ENCODE peak calls at places on chromosomes 12 and 14, in five cellular contexts. One of them, this sample, is unnamed.

GRCh38 chr12:123492290-123492689 is 34.4 kb downstream of the SNRNP35 start:
- DNase-seq in ACHN: no peak
- DNase-seq in body of pancreas: no peak
- DNase-seq in stimulated activated CD4-positive, alpha-beta T cell treated with anti-CD3 and anti-CD28 coated beads, Interleukin-1b, Interleukin-23, amount 100 ng/mL, for 1 hour: no peak
- DNase-seq in CD8-positive, alpha-beta memory T cell: no peak
- DNase-seq in this sample: no peak

GRCh38 chr12:64039285-64039871 is 182.7 kb downstream of the KICS2 start:
- DNase-seq in ACHN: peak; percentile 12
- DNase-seq in CD8-positive, alpha-beta memory T cell: no peak
- DNase-seq in stimulated activated CD4-positive, alpha-beta T cell treated with anti-CD3 and anti-CD28 coated beads, Interleukin-1b, Interleukin-23, amount 100 ng/mL, for 1 hour: no peak
- DNase-seq in body of pancreas: peak; percentile 78
- DNase-seq in this sample: peak; percentile 65

GRCh38 chr12:25976289-25976688 is 17.8 kb downstream of the RASSF8 start:
- DNase-seq in CD8-positive, alpha-beta memory T cell: no peak
- DNase-seq in stimulated activated CD4-positive, alpha-beta T cell treated with anti-CD3 and anti-CD28 coated beads, Interleukin-1b, Interleukin-23, amount 100 ng/mL, for 1 hour: no peak
- DNase-seq in body of pancreas: no peak
- DNase-seq in ACHN: peak; percentile 97
- DNase-seq in this sample: no peak

GRCh38 chr14:24456980-24457379 is 14.4 kb upstream of the SDR39U1 start:
- DNase-seq in body of pancreas: no peak
- DNase-seq in stimulated activated CD4-positive, alpha-beta T cell treated with anti-CD3 and anti-CD28 coated beads, Interleukin-1b, Interleukin-23, amount 100 ng/mL, for 1 hour: no peak
- DNase-seq in ACHN: no peak
- DNase-seq in CD8-positive, alpha-beta memory T cell: no peak
- DNase-seq in this sample: no peak

GRCh38 chr12:113197518-113198077 is 12.1 kb downstream of the RITA1 start:
- DNase-seq in body of pancreas: no peak
- DNase-seq in CD8-positive, alpha-beta memory T cell: no peak
- DNase-seq in stimulated activated CD4-positive, alpha-beta T cell treated with anti-CD3 and anti-CD28 coated beads, Interleukin-1b, Interleukin-23, amount 100 ng/mL, for 1 hour: no peak
- DNase-seq in ACHN: no peak
- DNase-seq in this sample: no peak

GRCh38 chr12:96368233-96368632 is 32.0 kb downstream of the CDK17 start:
- DNase-seq in ACHN: no peak
- DNase-seq in body of pancreas: peak; percentile 16
- DNase-seq in CD8-positive, alpha-beta memory T cell: no peak
- DNase-seq in stimulated activated CD4-positive, alpha-beta T cell treated with anti-CD3 and anti-CD28 coated beads, Interleukin-1b, Interleukin-23, amount 100 ng/mL, for 1 hour: no peak
- DNase-seq in this sample: peak; percentile 93

GRCh38 chr14:64758025-64758521 is 53.8 kb downstream of the PLEKHG3 start:
- DNase-seq in CD8-positive, alpha-beta memory T cell: peak; percentile 31
- DNase-seq in stimulated activated CD4-positive, alpha-beta T cell treated with anti-CD3 and anti-CD28 coated beads, Interleukin-1b, Interleukin-23, amount 100 ng/mL, for 1 hour: no peak
- DNase-seq in ACHN: no peak
- DNase-seq in body of pancreas: peak; percentile 64
- DNase-seq in this sample: no peak

GRCh38 chr12:121295123-121295745 is 1.3 kb downstream of the CAMKK2 start:
- DNase-seq in ACHN: no peak
- DNase-seq in CD8-positive, alpha-beta memory T cell: no peak
- DNase-seq in stimulated activated CD4-positive, alpha-beta T cell treated with anti-CD3 and anti-CD28 coated beads, Interleukin-1b, Interleukin-23, amount 100 ng/mL, for 1 hour: no peak
- DNase-seq in body of pancreas: no peak
- DNase-seq in this sample: no peak

GRCh38 chr14:94003397-94003796 is 6.3 kb downstream of the CCDC197 start:
- DNase-seq in CD8-positive, alpha-beta memory T cell: no peak
- DNase-seq in stimulated activated CD4-positive, alpha-beta T cell treated with anti-CD3 and anti-CD28 coated beads, Interleukin-1b, Interleukin-23, amount 100 ng/mL, for 1 hour: no peak
- DNase-seq in ACHN: no peak
- DNase-seq in body of pancreas: no peak
- DNase-seq in this sample: no peak

GRCh38 chr14:58864751-58865519 is 227.2 kb downstream of the DACT1 start:
- DNase-seq in body of pancreas: no peak
- DNase-seq in stimulated activated CD4-positive, alpha-beta T cell treated with anti-CD3 and anti-CD28 coated beads, Interleukin-1b, Interleukin-23, amount 100 ng/mL, for 1 hour: no peak
- DNase-seq in ACHN: no peak
- DNase-seq in CD8-positive, alpha-beta memory T cell: no peak
- DNase-seq in this sample: no peak

GRCh38 chr12:74119811-74120362 is 417.7 kb upstream of the ATXN7L3B start:
- DNase-seq in CD8-positive, alpha-beta memory T cell: no peak
- DNase-seq in ACHN: no peak
- DNase-seq in stimulated activated CD4-positive, alpha-beta T cell treated with anti-CD3 and anti-CD28 coated beads, Interleukin-1b, Interleukin-23, amount 100 ng/mL, for 1 hour: no peak
- DNase-seq in body of pancreas: no peak
- DNase-seq in this sample: no peak

GRCh38 chr12:47238665-47239064 is 158.9 kb upstream of the AMIGO2 start:
- DNase-seq in CD8-positive, alpha-beta memory T cell: no peak
- DNase-seq in stimulated activated CD4-positive, alpha-beta T cell treated with anti-CD3 and anti-CD28 coated beads, Interleukin-1b, Interleukin-23, amount 100 ng/mL, for 1 hour: no peak
- DNase-seq in body of pancreas: no peak
- DNase-seq in ACHN: no peak
- DNase-seq in this sample: no peak

GRCh38 chr14:66003082-66003740 is 483.0 kb upstream of the CCDC196 start:
- DNase-seq in body of pancreas: no peak
- DNase-seq in ACHN: no peak
- DNase-seq in stimulated activated CD4-positive, alpha-beta T cell treated with anti-CD3 and anti-CD28 coated beads, Interleukin-1b, Interleukin-23, amount 100 ng/mL, for 1 hour: no peak
- DNase-seq in CD8-positive, alpha-beta memory T cell: no peak
- DNase-seq in this sample: no peak

GRCh38 chr14:96501383-96501745 is 818 bp upstream of the PAPOLA start:
- DNase-seq in CD8-positive, alpha-beta memory T cell: no peak
- DNase-seq in body of pancreas: no peak
- DNase-seq in ACHN: no peak
- DNase-seq in stimulated activated CD4-positive, alpha-beta T cell treated with anti-CD3 and anti-CD28 coated beads, Interleukin-1b, Interleukin-23, amount 100 ng/mL, for 1 hour: no peak
- DNase-seq in this sample: no peak

GRCh38 chr14:26381405-26381804 is 216.4 kb downstream of the NOVA1 start:
- DNase-seq in ACHN: no peak
- DNase-seq in stimulated activated CD4-positive, alpha-beta T cell treated with anti-CD3 and anti-CD28 coated beads, Interleukin-1b, Interleukin-23, amount 100 ng/mL, for 1 hour: no peak
- DNase-seq in body of pancreas: no peak
- DNase-seq in CD8-positive, alpha-beta memory T cell: no peak
- DNase-seq in this sample: no peak

GRCh38 chr12:61554268-61555008 is 705.8 kb upstream of the USP15 start:
- DNase-seq in stimulated activated CD4-positive, alpha-beta T cell treated with anti-CD3 and anti-CD28 coated beads, Interleukin-1b, Interleukin-23, amount 100 ng/mL, for 1 hour: no peak
- DNase-seq in body of pancreas: no peak
- DNase-seq in CD8-positive, alpha-beta memory T cell: no peak
- DNase-seq in ACHN: no peak
- DNase-seq in this sample: no peak

GRCh38 chr12:21989819-21990412 is 48.7 kb upstream of the ABCC9 start:
- DNase-seq in stimulated activated CD4-positive, alpha-beta T cell treated with anti-CD3 and anti-CD28 coated beads, Interleukin-1b, Interleukin-23, amount 100 ng/mL, for 1 hour: no peak
- DNase-seq in CD8-positive, alpha-beta memory T cell: no peak
- DNase-seq in ACHN: peak; percentile 66
- DNase-seq in body of pancreas: no peak
- DNase-seq in this sample: peak; percentile 63

GRCh38 chr12:5809586-5809985 is 135.5 kb downstream of the ANO2 start:
- DNase-seq in stimulated activated CD4-positive, alpha-beta T cell treated with anti-CD3 and anti-CD28 coated beads, Interleukin-1b, Interleukin-23, amount 100 ng/mL, for 1 hour: no peak
- DNase-seq in ACHN: no peak
- DNase-seq in CD8-positive, alpha-beta memory T cell: no peak
- DNase-seq in body of pancreas: no peak
- DNase-seq in this sample: no peak

GRCh38 chr14:35222872-35223471 is 69.2 kb upstream of the PSMA6 start:
- DNase-seq in stimulated activated CD4-positive, alpha-beta T cell treated with anti-CD3 and anti-CD28 coated beads, Interleukin-1b, Interleukin-23, amount 100 ng/mL, for 1 hour: no peak
- DNase-seq in ACHN: no peak
- DNase-seq in body of pancreas: no peak
- DNase-seq in CD8-positive, alpha-beta memory T cell: peak; percentile 9
- DNase-seq in this sample: no peak

GRCh38 chr12:117151195-117152031 is 38.9 kb downstream of the FBXO21 start:
- DNase-seq in CD8-positive, alpha-beta memory T cell: no peak
- DNase-seq in ACHN: peak; percentile 59
- DNase-seq in body of pancreas: peak; percentile 65
- DNase-seq in stimulated activated CD4-positive, alpha-beta T cell treated with anti-CD3 and anti-CD28 coated beads, Interleukin-1b, Interleukin-23, amount 100 ng/mL, for 1 hour: no peak
- DNase-seq in this sample: peak; percentile 71

GRCh38 chr12:94134226-94134795 is 14.1 kb upstream of the PLXNC1 start:
- DNase-seq in ACHN: peak; percentile 76
- DNase-seq in stimulated activated CD4-positive, alpha-beta T cell treated with anti-CD3 and anti-CD28 coated beads, Interleukin-1b, Interleukin-23, amount 100 ng/mL, for 1 hour: no peak
- DNase-seq in body of pancreas: no peak
- DNase-seq in CD8-positive, alpha-beta memory T cell: peak; percentile 45
- DNase-seq in this sample: peak; percentile 72

GRCh38 chr12:126430921-126431320 is 1365.7 kb downstream of the AACS start:
- DNase-seq in ACHN: no peak
- DNase-seq in body of pancreas: no peak
- DNase-seq in CD8-positive, alpha-beta memory T cell: no peak
- DNase-seq in stimulated activated CD4-positive, alpha-beta T cell treated with anti-CD3 and anti-CD28 coated beads, Interleukin-1b, Interleukin-23, amount 100 ng/mL, for 1 hour: no peak
- DNase-seq in this sample: no peak

GRCh38 chr12:57454566-57455373 is at the start of gene INHBE:
- DNase-seq in CD8-positive, alpha-beta memory T cell: no peak
- DNase-seq in ACHN: no peak
- DNase-seq in body of pancreas: no peak
- DNase-seq in stimulated activated CD4-positive, alpha-beta T cell treated with anti-CD3 and anti-CD28 coated beads, Interleukin-1b, Interleukin-23, amount 100 ng/mL, for 1 hour: no peak
- DNase-seq in this sample: no peak

GRCh38 chr14:60094306-60094897 is 2.7 kb downstream of the PCNX4 start:
- DNase-seq in body of pancreas: no peak
- DNase-seq in stimulated activated CD4-positive, alpha-beta T cell treated with anti-CD3 and anti-CD28 coated beads, Interleukin-1b, Interleukin-23, amount 100 ng/mL, for 1 hour: no peak
- DNase-seq in CD8-positive, alpha-beta memory T cell: peak; percentile 5
- DNase-seq in ACHN: peak; percentile 81
- DNase-seq in this sample: peak; percentile 86

GRCh38 chr14:60195179-60195810 is 30.1 kb upstream of the DHRS7 start:
- DNase-seq in stimulated activated CD4-positive, alpha-beta T cell treated with anti-CD3 and anti-CD28 coated beads, Interleukin-1b, Interleukin-23, amount 100 ng/mL, for 1 hour: no peak
- DNase-seq in body of pancreas: no peak
- DNase-seq in CD8-positive, alpha-beta memory T cell: no peak
- DNase-seq in ACHN: no peak
- DNase-seq in this sample: peak; percentile 3

GRCh38 chr12:71567562-71567961 is 96.1 kb downstream of the ZFC3H1 start:
- DNase-seq in body of pancreas: no peak
- DNase-seq in ACHN: no peak
- DNase-seq in stimulated activated CD4-positive, alpha-beta T cell treated with anti-CD3 and anti-CD28 coated beads, Interleukin-1b, Interleukin-23, amount 100 ng/mL, for 1 hour: no peak
- DNase-seq in CD8-positive, alpha-beta memory T cell: no peak
- DNase-seq in this sample: no peak

GRCh38 chr14:25833341-25834121 is 764.3 kb downstream of the NOVA1 start:
- DNase-seq in stimulated activated CD4-positive, alpha-beta T cell treated with anti-CD3 and anti-CD28 coated beads, Interleukin-1b, Interleukin-23, amount 100 ng/mL, for 1 hour: no peak
- DNase-seq in CD8-positive, alpha-beta memory T cell: no peak
- DNase-seq in body of pancreas: peak; percentile 43
- DNase-seq in ACHN: peak; percentile 40
- DNase-seq in this sample: peak; percentile 58

GRCh38 chr14:103803661-103804060 is 43.7 kb downstream of the PPP1R13B start:
- DNase-seq in stimulated activated CD4-positive, alpha-beta T cell treated with anti-CD3 and anti-CD28 coated beads, Interleukin-1b, Interleukin-23, amount 100 ng/mL, for 1 hour: no peak
- DNase-seq in body of pancreas: no peak
- DNase-seq in ACHN: no peak
- DNase-seq in CD8-positive, alpha-beta memory T cell: no peak
- DNase-seq in this sample: no peak

This sample was measured in lung microvascular endothelial cell.